ENCODE peak calls at places on chromosomes 1 and 21, in four cellular contexts. S, O, H and I are unnamed samples.

GRCh38 chr1:74334147-74334546 is 99.0 kb downstream of the TNNI3K start:
- DNase-seq in S (no peak), O (no peak), H (peak; percentile 24), I (no peak)

GRCh38 chr1:244316407-244316806 is 135.3 kb downstream of the ADSS2 start:
- DNase-seq in O (no peak), S (no peak), H (no peak), I (no peak)

GRCh38 chr1:240149488-240150094 is 57.9 kb downstream of the FMN2 start:
- DNase-seq in S (peak; percentile 26), H (peak; percentile 44), O (no peak), I (no peak)

GRCh38 chr21:45255381-45256020 is 32.2 kb downstream of the POFUT2 start:
- DNase-seq in S (no peak), H (no peak), O (no peak), I (no peak)

GRCh38 chr1:31145581-31146117 is 80.1 kb upstream of the PUM1 start:
- DNase-seq in S (no peak), H (no peak), O (no peak), I (no peak)

GRCh38 chr21:45827881-45828579 is 153.5 kb upstream of the COL6A1 start:
- DNase-seq in O (no peak), S (no peak), H (no peak), I (no peak)

GRCh38 chr1:39528082-39528481 is 36.6 kb downstream of the BMP8A start:
- DNase-seq in S (no peak), H (no peak), O (no peak), I (no peak)

GRCh38 chr1:212466913-212467650 is 34.4 kb downstream of the NENF start:
- DNase-seq in S (no peak), H (no peak), O (no peak), I (peak; percentile 91)

GRCh38 chr1:109399326-109399957 is 1.7 kb upstream of the SORT1 start:
- DNase-seq in O (no peak), H (peak; percentile 72), S (peak; percentile 65), I (peak; percentile 61)

GRCh38 chr1:244860914-244861610 is 3.3 kb downstream of the HNRNPU start:
- DNase-seq in O (no peak), H (no peak), S (peak; percentile 63), I (no peak)

GRCh38 chr1:91478693-91479234 is 21.9 kb upstream of the CDC7 start:
- DNase-seq in H (peak; percentile 50), S (no peak), O (no peak), I (no peak)

GRCh38 chr21:44682580-44683151 is 703 bp upstream of the KRTAP12-1 start:
- DNase-seq in H (no peak), S (no peak), O (no peak), I (no peak)

GRCh38 chr1:59833022-59833421 is 18.3 kb downstream of the HOOK1 start:
- DNase-seq in H (no peak), O (no peak), S (no peak), I (no peak)